ENCODE peak calls at places on chromosome 21, in four cellular contexts. One of them, this sample, is unnamed.

GRCh38 chr21:18155508-18156193 is 89.0 kb upstream of the CHODL start:
- DNase-seq in left ventricle myocardium inferior: no peak
- DNase-seq in lung: no peak
- DNase-seq in CD8-positive, alpha-beta memory T cell: no peak
- DNase-seq in this sample: peak; percentile 4

GRCh38 chr21:40254540-40255455 is 387.6 kb downstream of the PCP4 start:
- DNase-seq in left ventricle myocardium inferior: no peak
- DNase-seq in lung: no peak
- DNase-seq in CD8-positive, alpha-beta memory T cell: no peak
- DNase-seq in this sample: no peak

GRCh38 chr21:32096411-32096810 is 182.4 kb downstream of the MIS18A start:
- DNase-seq in left ventricle myocardium inferior: no peak
- DNase-seq in lung: no peak
- DNase-seq in CD8-positive, alpha-beta memory T cell: no peak
- DNase-seq in this sample: peak; percentile 6

GRCh38 chr21:39666026-39666425 is 53.3 kb downstream of the B3GALT5 start:
- DNase-seq in left ventricle myocardium inferior: no peak
- DNase-seq in lung: no peak
- DNase-seq in CD8-positive, alpha-beta memory T cell: no peak
- DNase-seq in this sample: no peak

GRCh38 chr21:14361958-14362357 is 21.0 kb downstream of the HSPA13 start:
- DNase-seq in left ventricle myocardium inferior: no peak
- DNase-seq in lung: no peak
- DNase-seq in CD8-positive, alpha-beta memory T cell: no peak
- DNase-seq in this sample: no peak

GRCh38 chr21:34133802-34134201 is 60.4 kb downstream of the MRPS6 start:
- DNase-seq in left ventricle myocardium inferior: no peak
- DNase-seq in lung: no peak
- DNase-seq in CD8-positive, alpha-beta memory T cell: no peak
- DNase-seq in this sample: no peak

GRCh38 chr21:16117851-16118592 is 388.2 kb downstream of the USP25 start:
- DNase-seq in left ventricle myocardium inferior: no peak
- DNase-seq in lung: no peak
- DNase-seq in CD8-positive, alpha-beta memory T cell: no peak
- DNase-seq in this sample: no peak

GRCh38 chr21:17775431-17776126 is 43.6 kb downstream of the C21orf91 start:
- DNase-seq in left ventricle myocardium inferior: no peak
- DNase-seq in lung: no peak
- DNase-seq in CD8-positive, alpha-beta memory T cell: peak; percentile 45
- DNase-seq in this sample: peak; percentile 58

GRCh38 chr21:35508389-35508888 is 459.3 kb upstream of the RUNX1 start:
- DNase-seq in left ventricle myocardium inferior: peak; percentile 60
- DNase-seq in lung: peak; percentile 74
- DNase-seq in CD8-positive, alpha-beta memory T cell: no peak
- DNase-seq in this sample: no peak

GRCh38 chr21:40783404-40783803 is 63.6 kb downstream of the DSCAM start:
- DNase-seq in left ventricle myocardium inferior: no peak
- DNase-seq in lung: no peak
- DNase-seq in CD8-positive, alpha-beta memory T cell: no peak
- DNase-seq in this sample: no peak

GRCh38 chr21:35072557-35072956 is 23.5 kb upstream of the RUNX1 start:
- DNase-seq in left ventricle myocardium inferior: no peak
- DNase-seq in lung: no peak
- DNase-seq in CD8-positive, alpha-beta memory T cell: no peak
- DNase-seq in this sample: no peak

GRCh38 chr21:31732891-31733520 is 1.1 kb upstream of the SCAF4 start:
- DNase-seq in left ventricle myocardium inferior: no peak
- DNase-seq in lung: no peak
- DNase-seq in CD8-positive, alpha-beta memory T cell: no peak
- DNase-seq in this sample: no peak

DNA sequence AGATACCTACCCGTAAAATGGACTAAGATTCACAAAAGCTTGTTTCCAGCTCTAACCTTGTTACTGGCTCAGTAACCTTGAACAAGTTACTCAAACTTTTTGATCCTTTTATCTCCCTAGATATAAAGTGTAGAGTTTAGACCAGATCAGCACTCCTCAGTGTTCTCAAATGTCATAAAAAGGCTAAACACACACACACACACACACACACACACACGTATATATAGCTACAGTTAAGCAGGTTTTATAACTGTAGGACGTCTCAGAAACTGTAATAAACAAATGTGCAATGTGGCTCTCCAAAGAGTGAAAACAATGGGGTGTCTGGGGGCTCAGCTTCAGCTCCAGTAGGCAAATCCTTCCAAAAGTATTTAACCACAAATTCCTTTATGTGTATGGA is 34.0 kb downstream of the KCNJ15 start:
- DNase-seq in left ventricle myocardium inferior: no peak
- DNase-seq in lung: no peak
- DNase-seq in CD8-positive, alpha-beta memory T cell: no peak
- DNase-seq in this sample: no peak
- H3K36me3 ChIP-seq in left ventricle myocardium inferior: no peaks in the 10 kb centered on the region
- H3K36me3 ChIP-seq in lung: no peaks in the 10 kb centered on the region
- H3K36me3 ChIP-seq in CD8-positive, alpha-beta memory T cell: no peaks in the 10 kb centered on the region
- H3K36me3 ChIP-seq in this sample: no peaks in the 10 kb centered on the region

DNA sequence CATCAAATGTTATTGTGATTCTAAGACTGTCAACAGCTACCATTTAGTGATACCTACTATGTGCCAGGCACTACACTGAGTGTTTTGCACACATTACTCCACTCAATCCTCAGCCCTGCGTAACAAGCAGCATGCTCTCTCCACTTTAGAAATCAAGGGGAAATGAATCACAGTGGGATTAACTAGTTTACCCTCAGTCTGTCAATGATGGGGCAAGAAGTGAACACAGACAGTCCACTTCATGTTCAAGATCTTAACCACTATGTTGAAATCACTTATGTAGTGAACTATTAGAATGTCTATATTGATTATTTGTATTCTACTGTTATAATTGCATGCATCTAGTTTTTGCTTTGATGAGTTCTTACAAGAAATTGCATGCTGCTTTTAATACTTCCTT is 165.3 kb downstream of the LTN1 start:
- DNase-seq in left ventricle myocardium inferior: no peak
- DNase-seq in lung: no peak
- DNase-seq in CD8-positive, alpha-beta memory T cell: no peak
- DNase-seq in this sample: no peak
- H3K4me1 ChIP-seq in left ventricle myocardium inferior: peaks cover 20% of the 10 kb centered on the region
- H3K4me1 ChIP-seq in lung: no peaks in the 10 kb centered on the region
- H3K4me1 ChIP-seq in CD8-positive, alpha-beta memory T cell: peaks cover 14% of the 10 kb centered on the region
- H3K4me1 ChIP-seq in this sample: peaks cover 21% of the 10 kb centered on the region

DNA sequence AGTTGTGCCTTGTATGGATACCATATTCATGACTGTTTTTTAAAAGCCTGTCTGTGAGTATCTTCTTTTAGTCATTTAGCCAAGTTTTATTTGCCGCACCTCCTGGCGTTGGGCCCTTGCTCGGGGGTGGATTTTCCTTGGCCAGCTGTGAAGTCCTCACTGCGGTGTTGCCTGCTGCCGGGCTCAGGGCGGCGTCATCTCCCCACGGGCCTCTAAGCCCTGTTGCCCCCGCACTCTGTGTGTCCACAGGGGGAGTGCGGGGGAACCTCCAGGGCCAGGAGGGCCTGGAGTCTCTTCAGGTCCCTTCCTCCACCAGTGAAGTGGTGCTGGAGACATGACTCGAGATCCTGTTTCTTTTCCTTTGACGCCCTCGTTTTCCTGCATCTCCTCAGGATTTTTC is 65.8 kb upstream of the DIP2A start:
- DNase-seq in left ventricle myocardium inferior: peak; percentile 46
- DNase-seq in lung: no peak
- DNase-seq in CD8-positive, alpha-beta memory T cell: no peak
- DNase-seq in this sample: no peak
- H3K27ac ChIP-seq in left ventricle myocardium inferior: peak overlapping the region; percentile 19
- H3K27ac ChIP-seq in lung: no peak overlapping the region
- H3K27ac ChIP-seq in CD8-positive, alpha-beta memory T cell: no peak overlapping the region
- H3K27ac ChIP-seq in this sample: no peak overlapping the region

GRCh38 chr21:22544747-22545146 is 1546.5 kb downstream of the NCAM2 start:
- DNase-seq in left ventricle myocardium inferior: no peak
- DNase-seq in lung: no peak
- DNase-seq in CD8-positive, alpha-beta memory T cell: no peak
- DNase-seq in this sample: no peak
- H3K36me3 ChIP-seq in left ventricle myocardium inferior: no peaks in the 10 kb centered on the region
- H3K36me3 ChIP-seq in lung: no peaks in the 10 kb centered on the region
- H3K36me3 ChIP-seq in CD8-positive, alpha-beta memory T cell: no peaks in the 10 kb centered on the region
- H3K36me3 ChIP-seq in this sample: no peaks in the 10 kb centered on the region

GRCh38 chr21:26814374-26814773 is 30.8 kb downstream of the ADAMTS1 start:
- DNase-seq in left ventricle myocardium inferior: no peak
- DNase-seq in lung: no peak
- DNase-seq in CD8-positive, alpha-beta memory T cell: no peak
- DNase-seq in this sample: no peak

GRCh38 chr21:26813426-26813998 is 31.7 kb downstream of the ADAMTS1 start:
- DNase-seq in left ventricle myocardium inferior: no peak
- DNase-seq in lung: no peak
- DNase-seq in CD8-positive, alpha-beta memory T cell: no peak
- DNase-seq in this sample: no peak

GRCh38 chr21:26809745-26810144 is 35.5 kb downstream of the ADAMTS1 start:
- DNase-seq in left ventricle myocardium inferior: no peak
- DNase-seq in lung: no peak
- DNase-seq in CD8-positive, alpha-beta memory T cell: no peak
- DNase-seq in this sample: no peak

GRCh38 chr21:26810266-26810665 is 34.9 kb downstream of the ADAMTS1 start:
- DNase-seq in left ventricle myocardium inferior: no peak
- DNase-seq in lung: no peak
- DNase-seq in CD8-positive, alpha-beta memory T cell: no peak
- DNase-seq in this sample: no peak

GRCh38 chr21:26811031-26811430 is 34.2 kb downstream of the ADAMTS1 start:
- DNase-seq in left ventricle myocardium inferior: no peak
- DNase-seq in lung: no peak
- DNase-seq in CD8-positive, alpha-beta memory T cell: no peak
- DNase-seq in this sample: no peak
- H3K4me1 ChIP-seq in left ventricle myocardium inferior: peaks cover 10% of the 10 kb centered on the region
- H3K4me1 ChIP-seq in lung: peaks cover 1% of the 10 kb centered on the region
- H3K4me1 ChIP-seq in CD8-positive, alpha-beta memory T cell: no peaks in the 10 kb centered on the region
- H3K4me1 ChIP-seq in this sample: no peaks in the 10 kb centered on the region

DNA sequence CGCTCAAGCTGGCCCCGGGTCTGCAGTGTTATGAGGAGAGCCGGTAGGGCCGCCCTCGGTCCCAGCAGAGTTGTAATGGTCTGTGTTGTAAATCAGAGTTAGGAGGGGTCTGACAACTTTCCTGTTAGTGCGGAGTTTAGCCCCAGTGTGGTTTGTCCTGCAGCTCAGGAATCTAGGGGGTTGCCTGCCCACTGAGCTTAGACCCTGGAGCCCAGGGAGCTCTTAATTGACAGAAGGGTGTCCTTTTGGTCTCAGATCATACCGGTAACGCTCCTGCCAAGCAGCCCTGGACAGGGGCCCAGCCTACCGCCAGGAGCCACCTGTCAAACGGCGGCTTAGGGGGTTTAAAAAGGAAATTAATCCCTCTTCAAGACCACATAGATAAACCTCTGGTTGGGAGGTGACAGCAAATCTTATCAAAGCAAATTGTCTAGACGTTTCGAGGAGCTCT is 164.4 kb downstream of the DYRK1A start:
- DNase-seq in left ventricle myocardium inferior: no peak
- DNase-seq in lung: no peak
- DNase-seq in CD8-positive, alpha-beta memory T cell: no peak
- DNase-seq in this sample: no peak
- H3K27ac ChIP-seq in left ventricle myocardium inferior: peak overlapping the region; percentile 88
- H3K27ac ChIP-seq in lung: peak overlapping the region; percentile 83
- H3K27ac ChIP-seq in CD8-positive, alpha-beta memory T cell: no peak overlapping the region
- H3K27ac ChIP-seq in this sample: no peak overlapping the region

GRCh38 chr21:36735201-36735515 is 36.2 kb downstream of the SIM2 start:
- DNase-seq in left ventricle myocardium inferior: no peak
- DNase-seq in lung: no peak
- DNase-seq in CD8-positive, alpha-beta memory T cell: no peak
- DNase-seq in this sample: no peak
- H3K36me3 ChIP-seq in left ventricle myocardium inferior: no peaks in the 10 kb centered on the region
- H3K36me3 ChIP-seq in lung: no peaks in the 10 kb centered on the region
- H3K36me3 ChIP-seq in CD8-positive, alpha-beta memory T cell: no peaks in the 10 kb centered on the region
- H3K36me3 ChIP-seq in this sample: no peaks in the 10 kb centered on the region

GRCh38 chr21:43347864-43348766 is 78.8 kb downstream of the SIK1 start:
- DNase-seq in left ventricle myocardium inferior: no peak
- DNase-seq in lung: no peak
- DNase-seq in CD8-positive, alpha-beta memory T cell: no peak
- DNase-seq in this sample: no peak
- H3K4me1 ChIP-seq in left ventricle myocardium inferior: peaks cover 19% of the 10 kb centered on the region
- H3K4me1 ChIP-seq in lung: peaks cover 32% of the 10 kb centered on the region
- H3K4me1 ChIP-seq in CD8-positive, alpha-beta memory T cell: no peaks in the 10 kb centered on the region
- H3K4me1 ChIP-seq in this sample: no peaks in the 10 kb centered on the region

DNA sequence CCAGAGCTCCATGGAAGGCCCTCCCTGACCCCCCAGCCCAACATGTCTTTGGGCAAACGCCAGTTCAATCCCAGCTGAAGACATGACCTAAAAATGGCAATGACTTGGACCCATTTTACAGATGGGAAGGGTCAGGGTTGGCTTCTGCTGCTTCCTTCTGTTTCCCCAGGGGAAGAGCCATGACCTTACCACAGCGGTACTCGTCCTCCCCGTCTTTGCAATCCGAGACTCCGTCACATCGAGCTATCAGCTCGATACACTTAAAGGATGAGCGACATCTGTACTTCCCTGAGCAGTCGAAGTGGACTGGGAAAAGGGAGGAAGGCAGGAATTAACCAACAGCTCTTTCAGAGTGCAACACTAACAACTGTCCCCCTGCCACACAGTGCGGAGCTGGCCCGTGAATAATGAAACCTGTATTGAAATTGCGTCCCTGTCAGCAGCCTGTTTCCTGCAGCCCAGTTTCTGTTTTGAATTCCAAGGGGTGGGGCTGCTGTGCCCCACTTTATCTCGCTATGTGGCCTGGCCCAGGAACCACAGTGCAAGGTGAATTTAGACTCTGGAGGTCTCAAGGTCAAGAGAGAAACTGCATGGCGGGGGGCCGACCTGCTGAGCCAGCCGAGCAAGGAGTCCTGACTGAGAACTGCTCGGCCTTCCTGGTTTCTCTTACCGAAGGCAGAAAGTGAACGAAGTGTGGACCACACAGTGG is 7.0 kb downstream of the TMPRSS3 start:
- DNase-seq in left ventricle myocardium inferior: no peak
- DNase-seq in lung: no peak
- DNase-seq in CD8-positive, alpha-beta memory T cell: no peak
- DNase-seq in this sample: no peak
- H3K27ac ChIP-seq in left ventricle myocardium inferior: no peak overlapping the region
- H3K27ac ChIP-seq in lung: no peak overlapping the region
- H3K27ac ChIP-seq in CD8-positive, alpha-beta memory T cell: no peak overlapping the region
- H3K27ac ChIP-seq in this sample: no peak overlapping the region

GRCh38 chr21:42847726-42848125 is 31.6 kb downstream of the WDR4 start:
- DNase-seq in left ventricle myocardium inferior: peak; percentile 3
- DNase-seq in lung: no peak
- DNase-seq in CD8-positive, alpha-beta memory T cell: no peak
- DNase-seq in this sample: no peak

GRCh38 chr21:42850463-42850862 is 28.9 kb downstream of the WDR4 start:
- DNase-seq in left ventricle myocardium inferior: no peak
- DNase-seq in lung: no peak
- DNase-seq in CD8-positive, alpha-beta memory T cell: no peak
- DNase-seq in this sample: no peak

GRCh38 chr21:42850866-42851391 is 28.4 kb downstream of the WDR4 start:
- DNase-seq in left ventricle myocardium inferior: no peak
- DNase-seq in lung: no peak
- DNase-seq in CD8-positive, alpha-beta memory T cell: peak; percentile 11
- DNase-seq in this sample: no peak

GRCh38 chr21:42849759-42850412 is 29.5 kb downstream of the WDR4 start:
- DNase-seq in left ventricle myocardium inferior: no peak
- DNase-seq in lung: no peak
- DNase-seq in CD8-positive, alpha-beta memory T cell: no peak
- DNase-seq in this sample: no peak

GRCh38 chr21:42848932-42849758 is 30.2 kb downstream of the WDR4 start:
- DNase-seq in left ventricle myocardium inferior: no peak
- DNase-seq in lung: no peak
- DNase-seq in CD8-positive, alpha-beta memory T cell: no peak
- DNase-seq in this sample: no peak
- H3K36me3 ChIP-seq in left ventricle myocardium inferior: peaks cover 75% of the 10 kb centered on the region
- H3K36me3 ChIP-seq in lung: peaks cover 80% of the 10 kb centered on the region
- H3K36me3 ChIP-seq in CD8-positive, alpha-beta memory T cell: peaks cover 16% of the 10 kb centered on the region
- H3K36me3 ChIP-seq in this sample: peaks cover 52% of the 10 kb centered on the region

This sample was measured in CD4-positive, CD25-positive, alpha-beta regulatory T cell.